ENCODE peak calls at places on chromosome 11, in four cellular contexts. Q is T-cell; L is lower lobe of right lung; Y is effector CD4-positive, alpha-beta T cell. B is an unnamed sample.

GRCh38 chr11:61700221-61700620 is 20.0 kb downstream of the DAGLA start:
- DNase-seq in Y (no peak), L (peak; percentile 71), Q (no peak), B (no peak)

GRCh38 chr11:43316451-43316850 is 4.7 kb downstream of the API5 start:
- DNase-seq in L (no peak), Q (no peak), Y (no peak), B (no peak)

GRCh38 chr11:7576671-7577225 is 62.9 kb downstream of the PPFIBP2 start:
- DNase-seq in L (no peak), Q (no peak), Y (no peak), B (no peak)

GRCh38 chr11:119885861-119886567 is 157.0 kb upstream of the NECTIN1 start:
- DNase-seq in Q (no peak), L (no peak), Y (no peak), B (no peak)

GRCh38 chr11:129643031-129643721 is 172.5 kb upstream of the TMEM45B start:
- DNase-seq in L (no peak), Y (no peak), Q (no peak), B (no peak)

GRCh38 chr11:78350101-78350645 is 67.4 kb downstream of the GAB2 start:
- DNase-seq in Q (no peak), Y (no peak), L (no peak), B (no peak)

GRCh38 chr11:128848815-128849455 is 18.2 kb downstream of the KCNJ1 start:
- DNase-seq in Y (peak; percentile 58), Q (peak; percentile 40), L (peak; percentile 74), B (no peak)

GRCh38 chr11:63762662-63763505 is 5.7 kb downstream of the ZFTA start:
- DNase-seq in Y (no peak), Q (no peak), L (no peak), B (peak; percentile 76)

GRCh38 chr11:45383229-45383628 is 97.1 kb upstream of the SYT13 start:
- DNase-seq in L (no peak), Y (no peak), Q (no peak), B (no peak)

GRCh38 chr11:111395081-111395480 is 16.0 kb upstream of the POU2AF1 start:
- DNase-seq in Q (no peak), Y (no peak), L (no peak), B (no peak)

GRCh38 chr11:107859459-107860239 is 1.1 kb upstream of the SLC35F2 start:
- DNase-seq in Q (no peak), L (peak; percentile 57), Y (peak; percentile 6), B (peak; percentile 73)

GRCh38 chr11:48052183-48053040 is 72.1 kb downstream of the PTPRJ start:
- DNase-seq in L (peak; percentile 85), Q (no peak), Y (no peak), B (no peak)

GRCh38 chr11:45079943-45080719 is 66.3 kb upstream of the PRDM11 start:
- DNase-seq in L (peak; percentile 69), Y (peak; percentile 33), Q (peak; percentile 55), B (peak; percentile 72)

GRCh38 chr11:85661972-85662664 is 2.8 kb downstream of the CREBZF start:
- DNase-seq in Q (no peak), L (no peak), Y (no peak), B (no peak)